ENCODE peak calls at places on chromosomes 1 and 21, in nine cellular contexts. P is breast epithelium, D is HepG2, L is esophagus muscularis mucosa, U is transverse colon, F is GM23338, K is sigmoid colon, H is endothelial cell of umbilical vein, W is Panc1. E is an unnamed sample.

GRCh38 chr1:56060901-56061300 is 518.5 kb downstream of the PLPP3 start:
- DNase-seq in P (no peak), D (no peak), L (no peak), U (peak; percentile 12), F (no peak), K (no peak), H (no peak), W (no peak), E (no peak)

GRCh38 chr1:30520461-30520860 is 202.9 kb downstream of the MATN1 start:
- DNase-seq in P (no peak), D (no peak), L (no peak), U (no peak), F (no peak), K (no peak), H (no peak), W (no peak), E (no peak)

GRCh38 chr21:15444118-15444960 is 285.4 kb upstream of the USP25 start:
- DNase-seq in P (no peak), D (peak; percentile 98), L (no peak), U (no peak), F (peak; percentile 67), K (no peak), H (no peak), W (no peak), E (no peak)

GRCh38 chr1:226006686-226007085 is 7.5 kb upstream of the SDE2 start:
- DNase-seq in P (no peak), D (no peak), L (no peak), U (no peak), F (no peak), K (no peak), H (no peak), W (no peak), E (no peak)

GRCh38 chr1:18486195-18486594 is 5.5 kb downstream of the KLHDC7A start:
- DNase-seq in P (no peak), D (peak; percentile 63), L (no peak), U (no peak), F (peak; percentile 75), K (no peak), H (no peak), W (no peak), E (no peak)

GRCh38 chr1:13813398-13814012 is 113.5 kb downstream of the PRDM2 start:
- DNase-seq in P (no peak), D (no peak), L (no peak), U (no peak), F (peak; percentile 78), K (no peak), H (peak; percentile 4), W (no peak), E (no peak)

GRCh38 chr1:36136535-36136934 is 11.5 kb upstream of the COL8A2 start:
- DNase-seq in P (peak; percentile 67), D (no peak), L (no peak), U (no peak), F (no peak), K (no peak), H (peak; percentile 83), W (no peak), E (peak; percentile 77)

GRCh38 chr21:26572026-26572425 is 1.1 kb downstream of the CYYR1 start:
- DNase-seq in P (no peak), D (no peak), L (no peak), U (no peak), F (no peak), K (no peak), H (peak; percentile 67), W (no peak), E (no peak)

GRCh38 chr1:222898191-222898527 is 83.3 kb downstream of the DISP1 start:
- DNase-seq in P (no peak), D (no peak), L (no peak), U (no peak), F (no peak), K (no peak), H (no peak), W (no peak), E (no peak)

GRCh38 chr1:239784896-239785295 is 306.8 kb upstream of the FMN2 start:
- DNase-seq in P (no peak), D (no peak), L (no peak), U (no peak), F (no peak), K (no peak), H (no peak), W (no peak), E (no peak)

GRCh38 chr1:206544562-206545257 is 37.4 kb downstream of the RASSF5 start:
- DNase-seq in P (no peak), D (peak; percentile 48), L (peak; percentile 95), U (peak; percentile 82), F (peak; percentile 94), K (peak; percentile 74), H (peak; percentile 64), W (peak; percentile 28), E (peak; percentile 46)

GRCh38 chr21:27480841-27481261 is 514.0 kb upstream of the ADAMTS5 start:
- DNase-seq in P (peak; percentile 32), D (no peak), L (no peak), U (no peak), F (no peak), K (no peak), H (no peak), W (no peak), E (no peak)

DNA sequence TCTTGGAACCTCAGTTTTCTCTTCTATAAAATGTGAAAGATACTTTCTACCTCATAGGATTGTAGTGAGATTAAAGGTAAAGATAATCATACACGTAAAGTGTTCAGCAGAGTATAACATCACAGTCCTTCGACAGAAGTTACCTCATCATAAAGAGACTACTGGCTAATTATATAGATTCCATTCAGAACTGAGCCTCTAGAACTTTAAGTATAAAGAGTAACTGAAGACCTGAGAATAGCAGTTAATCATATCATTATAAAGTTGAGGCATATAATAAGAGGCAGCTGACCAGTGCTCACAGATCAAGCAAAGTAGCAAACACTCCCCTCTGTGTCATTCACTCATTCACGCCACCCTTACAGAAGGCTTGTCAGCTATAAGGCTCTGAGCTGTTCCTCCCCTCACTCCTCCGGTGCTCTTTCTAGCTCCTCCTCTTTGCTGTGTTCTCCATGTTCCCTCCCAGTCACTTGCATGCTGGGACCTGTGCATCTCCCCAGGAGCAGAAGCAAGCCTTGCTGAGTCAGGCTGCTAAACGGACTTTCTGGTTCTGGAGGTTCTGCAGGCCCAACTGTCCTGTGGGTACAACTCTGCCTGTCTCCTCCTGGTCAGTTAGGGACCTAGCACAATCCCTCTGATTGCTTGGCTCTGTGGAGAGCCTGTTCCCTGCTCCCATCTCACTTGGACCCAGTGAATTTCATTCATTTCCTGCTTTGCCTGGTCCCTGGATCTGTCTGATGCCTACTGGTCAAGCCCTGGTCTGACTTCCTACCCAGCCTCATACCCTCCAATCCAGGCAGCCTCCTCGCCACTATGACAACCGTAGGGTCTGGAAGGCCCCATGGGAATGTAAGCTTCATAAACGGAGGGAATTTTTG is 28.3 kb upstream of the LY9 start:
- DNase-seq in P (no peak), D (no peak), L (no peak), U (no peak), F (no peak), K (no peak), H (no peak), W (no peak), E (no peak)
- TF ChIP-seq POLR2AphosphoS5 in P (no peak), D (no peak), L (no peak), U (no peak), F (no peak), K (no peak), H (no peak), W (no peak), E (no peak)

DNA sequence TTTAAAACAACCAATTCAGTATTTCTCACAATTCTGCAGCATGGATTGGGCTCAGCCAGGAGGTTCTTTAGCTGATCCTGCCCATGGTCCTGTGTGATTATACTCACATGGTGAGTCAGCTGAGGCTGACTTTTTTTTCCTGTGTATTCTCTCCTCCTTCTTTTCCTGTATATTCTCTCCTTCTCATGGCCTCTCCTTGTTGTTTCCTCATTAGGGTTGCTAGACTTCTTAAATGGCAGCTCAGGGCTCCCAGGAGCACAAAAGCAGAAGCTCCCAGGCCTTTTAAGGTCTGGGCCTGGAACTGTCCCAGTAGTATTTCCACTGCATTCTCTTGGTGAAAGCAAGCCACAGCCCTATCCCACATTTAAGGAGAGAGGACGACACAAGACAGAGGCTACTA is 26.8 kb downstream of the VANGL1 start:
- DNase-seq in P (no peak), D (no peak), L (no peak), U (no peak), F (no peak), K (no peak), H (no peak), W (no peak), E (no peak)
- H3K4me1 ChIP-seq in P (no peaks in the 10 kb centered on the region), D (peaks cover 19% of the 10 kb centered on the region), L (peaks cover 77% of the 10 kb centered on the region), U (peaks cover 15% of the 10 kb centered on the region), F (no peaks in the 10 kb centered on the region), K (peaks cover 52% of the 10 kb centered on the region), H (peaks cover 9% of the 10 kb centered on the region), W (peaks cover 16% of the 10 kb centered on the region), E (peaks cover 6% of the 10 kb centered on the region)

DNA sequence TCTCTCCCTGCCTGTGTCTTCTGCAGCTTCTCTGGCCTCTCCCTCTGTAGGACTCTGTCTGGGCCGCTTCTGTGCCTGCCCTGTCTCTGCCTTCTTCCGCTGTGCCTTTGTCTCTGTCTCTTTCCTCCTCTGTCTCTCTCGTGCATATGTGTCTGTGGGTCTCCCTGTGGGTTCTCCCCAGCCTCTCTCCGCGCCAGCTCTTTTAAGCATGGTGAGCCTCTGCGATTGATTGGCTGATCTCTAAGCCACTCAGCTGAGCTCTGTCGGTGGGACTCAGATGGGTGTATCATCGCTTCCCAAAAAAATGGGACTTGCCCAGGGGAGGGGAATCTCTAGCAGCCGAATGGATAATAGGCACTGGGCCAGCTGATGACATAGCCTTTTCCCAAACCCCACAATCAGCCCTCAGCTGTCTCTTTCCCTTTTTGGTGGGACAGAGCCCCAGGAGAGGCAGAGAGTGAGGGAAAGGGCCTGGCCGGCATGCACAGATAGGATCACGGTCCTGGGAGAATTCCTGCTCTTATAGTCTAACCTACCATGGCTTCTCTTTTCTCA is at the start of gene ADAMTS4:
- DNase-seq in P (peak; percentile 43), D (no peak), L (no peak), U (peak; percentile 54), F (peak; percentile 63), K (peak; percentile 89), H (peak; percentile 65), W (no peak), E (no peak)
- TF ChIP-seq POLR2AphosphoS5 in P (peak; percentile 67), D (peak; percentile 52), L (peak; percentile 76), U (peak; percentile 57), F (peak; percentile 71), K (peak; percentile 72), H (no peak), W (no peak), E (no peak)

DNA sequence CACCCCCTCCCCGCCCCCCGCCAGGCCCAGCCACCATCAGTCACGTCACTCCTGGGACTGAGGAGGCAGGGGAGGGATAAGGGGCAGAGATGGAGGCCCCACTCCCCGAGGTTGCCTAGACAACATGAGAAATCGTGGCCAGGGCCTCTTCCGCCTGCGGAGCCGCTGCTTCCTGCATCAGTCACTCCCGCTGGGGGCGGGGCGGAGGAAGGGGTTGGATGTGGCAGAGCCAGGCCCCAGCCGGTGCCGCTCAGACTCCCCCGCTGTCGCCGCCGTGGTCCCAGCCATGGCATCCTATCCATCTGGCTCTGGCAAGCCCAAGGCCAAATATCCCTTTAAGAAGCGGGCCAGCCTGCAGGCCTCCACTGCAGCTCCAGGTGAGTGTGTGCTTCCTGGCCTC is 1.3 kb downstream of the AMPD2 start:
- DNase-seq in P (peak; percentile 81), D (peak; percentile 88), L (peak; percentile 98), U (peak; percentile 94), F (peak; percentile 95), K (peak; percentile 95), H (peak; percentile 95), W (no peak), E (peak; percentile 76)
- H3K4me1 ChIP-seq in P (no peaks in the 10 kb centered on the region), D (peaks cover 59% of the 10 kb centered on the region), L (peaks cover 67% of the 10 kb centered on the region), U (peaks cover 14% of the 10 kb centered on the region), F (peaks cover 17% of the 10 kb centered on the region), K (peaks cover 60% of the 10 kb centered on the region), H (peaks cover 48% of the 10 kb centered on the region), W (peaks cover 15% of the 10 kb centered on the region), E (peaks cover 8% of the 10 kb centered on the region)

E was measured in prostate gland.